ENCODE peak calls at places on chromosome X, in seven cellular contexts. F, A, E, I, R, M and L are unnamed samples. For H3K4me1, the result is how much of the 10 kb centered on the place peaks cover.

GRCh38 chrX:136130931-136131843 is 16.1 kb upstream of the FHL1 start:
- DNase-seq in F (peak), A (no peak), E (no peak), I (no peak), R (peak), M (peak), L (no peak)

GRCh38 chrX:1027133-1027532 is 185.3 kb downstream of the CRLF2 start:
- DNase-seq in F (no peak), A (no peak), E (no peak), I (no peak), R (no peak), M (no peak), L (no peak)

GRCh38 chrX:123835661-123836371 is 24.0 kb upstream of the XIAP start:
- DNase-seq in F (peak), A (no peak), E (no peak), I (no peak), R (no peak), M (peak), L (no peak)

GRCh38 chrX:98371994-98372393 is 1488.3 kb downstream of the RPA4 start:
- DNase-seq in F (no peak), A (no peak), E (no peak), I (no peak), R (no peak), M (no peak), L (no peak)

GRCh38 chrX:103439161-103439560 is 62.8 kb downstream of the BEX3 start:
- DNase-seq in F (no peak), A (no peak), E (no peak), I (no peak), R (no peak), M (no peak), L (no peak)

GRCh38 chrX:30967516-30967915 is 78.5 kb upstream of the TAB3 start:
- DNase-seq in F (no peak), A (no peak), E (no peak), I (no peak), R (no peak), M (no peak), L (no peak)

GRCh38 chrX:41670108-41670507 is 18.7 kb upstream of the GPR34 start:
- DNase-seq in F (no peak), A (no peak), E (no peak), I (no peak), R (no peak), M (peak), L (no peak)

GRCh38 chrX:101478366-101478765 is 6.9 kb upstream of the ARMCX4 start:
- DNase-seq in F (no peak), A (no peak), E (no peak), I (no peak), R (no peak), M (no peak), L (no peak)

GRCh38 chrX:69119122-69119521 is 46.1 kb downstream of the PJA1 start:
- DNase-seq in F (no peak), A (no peak), E (no peak), I (no peak), R (no peak), M (no peak), L (no peak)

GRCh38 chrX:22699591-22700091 is 300.1 kb upstream of the DDX53 start:
- DNase-seq in F (no peak), A (no peak), E (no peak), I (no peak), R (no peak), M (peak), L (peak)

GRCh38 chrX:101291204-101291603 is at the start of gene TAF7L:
- DNase-seq in F (no peak), A (no peak), E (no peak), I (no peak), R (no peak), M (no peak), L (no peak)

GRCh38 chrX:19303216-19303880 is 40.4 kb upstream of the PDHA1 start:
- DNase-seq in F (no peak), A (no peak), E (no peak), I (no peak), R (no peak), M (peak), L (peak)

GRCh38 chrX:23616361-23616760 is 50.9 kb upstream of the PRDX4 start:
- DNase-seq in F (no peak), A (no peak), E (no peak), I (peak), R (peak), M (peak), L (no peak)

GRCh38 chrX:20906571-20906970 is 467.6 kb upstream of the CNKSR2 start:
- DNase-seq in F (no peak), A (no peak), E (no peak), I (no peak), R (no peak), M (no peak), L (no peak)

GRCh38 chrX:53768451-53769246 is 82.1 kb upstream of the HUWE1 start:
- DNase-seq in F (no peak), A (no peak), E (no peak), I (no peak), R (no peak), M (no peak), L (no peak)

GRCh38 chrX:64885850-64886249 is 90.4 kb downstream of the ZC4H2 start:
- DNase-seq in F (peak), A (no peak), E (no peak), I (peak), R (no peak), M (no peak), L (no peak)

GRCh38 chrX:106802388-106803275 is at the start of gene TBC1D8B:
- DNase-seq in F (peak), A (peak), E (peak), I (peak), R (peak), M (peak), L (peak)

GRCh38 chrX:13836575-13836974 is 19.7 kb upstream of the GPM6B start:
- DNase-seq in F (no peak), A (no peak), E (no peak), I (no peak), R (no peak), M (no peak), L (no peak)

GRCh38 chrX:50711907-50712306 is 102.1 kb downstream of the SHROOM4 start:
- DNase-seq in F (no peak), A (no peak), E (no peak), I (no peak), R (no peak), M (no peak), L (no peak)

GRCh38 chrX:87583679-87584078 is 66.1 kb downstream of the KLHL4 start:
- DNase-seq in F (no peak), A (no peak), E (no peak), I (peak), R (peak), M (peak), L (no peak)

GRCh38 chrX:133229361-133229760 is 11.2 kb upstream of the TFDP3 start:
- DNase-seq in F (peak), A (no peak), E (no peak), I (no peak), R (no peak), M (peak), L (no peak)

GRCh38 chrX:66889418-66889817 is 250.5 kb upstream of the EDA2R start:
- DNase-seq in F (no peak), A (no peak), E (no peak), I (no peak), R (no peak), M (no peak), L (no peak)

GRCh38 chrX:106742831-106743230 is 16.3 kb downstream of the RNF128 start:
- DNase-seq in F (no peak), A (no peak), E (no peak), I (no peak), R (no peak), M (peak), L (no peak)

GRCh38 chrX:74451450-74452198 is 30.3 kb downstream of the SLC16A2 start:
- DNase-seq in F (no peak), A (no peak), E (no peak), I (no peak), R (no peak), M (no peak), L (no peak)

GRCh38 chrX:134547047-134547679 is 87.2 kb downstream of the HPRT1 start:
- DNase-seq in F (no peak), A (no peak), E (no peak), I (no peak), R (no peak), M (peak), L (no peak)

GRCh38 chrX:123920065-123920785 is 41.3 kb upstream of the STAG2 start:
- DNase-seq in F (no peak), A (no peak), E (no peak), I (no peak), R (no peak), M (peak), L (no peak)

GRCh38 chrX:100924370-100924769 is 4.3 kb downstream of the XKRX start:
- DNase-seq in F (no peak), A (no peak), E (no peak), I (no peak), R (no peak), M (no peak), L (no peak)

GRCh38 chrX:133054761-133055385 is 42.0 kb downstream of the USP26 start:
- DNase-seq in F (no peak), A (no peak), E (no peak), I (no peak), R (no peak), M (no peak), L (no peak)

GRCh38 chrX:119755981-119756533 is 2.3 kb upstream of the SOWAHD start:
- DNase-seq in F (no peak), A (no peak), E (no peak), I (no peak), R (peak), M (peak), L (no peak)

GRCh38 chrX:81890476-81890875 is 688.6 kb downstream of the SH3BGRL start:
- DNase-seq in F (no peak), A (no peak), E (no peak), I (no peak), R (no peak), M (no peak), L (no peak)

GRCh38 chrX:111010151-111010550 is 85.8 kb upstream of the PAK3 start:
- DNase-seq in F (no peak), A (no peak), E (no peak), I (no peak), R (no peak), M (no peak), L (no peak)

GRCh38 chrX:13938053-13938765 is 91.5 kb downstream of the GEMIN8 start:
- DNase-seq in F (no peak), A (no peak), E (no peak), I (peak), R (no peak), M (peak), L (no peak)

GRCh38 chrX:97766496-97767095 is 882.9 kb downstream of the RPA4 start:
- DNase-seq in F (no peak), A (no peak), E (no peak), I (no peak), R (no peak), M (no peak), L (no peak)

GRCh38 chrX:133171962-133172708 is 46.0 kb downstream of the TFDP3 start:
- DNase-seq in F (peak), A (no peak), E (no peak), I (peak), R (no peak), M (no peak), L (no peak)

DNA sequence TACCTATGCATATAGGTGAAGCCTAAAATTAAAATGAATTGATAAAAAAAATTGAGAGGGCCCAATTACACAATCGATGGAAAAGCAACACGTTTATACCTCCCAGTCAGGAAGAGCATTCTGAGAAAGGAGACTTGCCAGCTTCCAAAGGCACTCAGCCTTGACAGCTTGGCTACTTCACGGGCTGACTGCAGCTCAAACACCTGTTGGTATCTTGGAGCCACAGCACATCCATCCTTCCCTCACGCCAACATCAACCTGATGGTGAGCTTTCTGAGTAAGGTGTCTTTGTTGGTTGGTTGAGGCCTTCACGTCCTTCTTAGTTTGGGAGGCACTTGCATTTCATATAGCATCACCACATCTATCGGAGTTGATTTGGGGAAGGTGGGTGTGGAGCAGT is 598.9 kb upstream of the DIPK2B start:
- DNase-seq in F (no peak), A (no peak), E (no peak), I (no peak), R (no peak), M (no peak), L (no peak)
- H3K4me1 ChIP-seq in F (half or more), A (under half), E (under half), I (under half), R (under half), M (under half), L (under half)

DNA sequence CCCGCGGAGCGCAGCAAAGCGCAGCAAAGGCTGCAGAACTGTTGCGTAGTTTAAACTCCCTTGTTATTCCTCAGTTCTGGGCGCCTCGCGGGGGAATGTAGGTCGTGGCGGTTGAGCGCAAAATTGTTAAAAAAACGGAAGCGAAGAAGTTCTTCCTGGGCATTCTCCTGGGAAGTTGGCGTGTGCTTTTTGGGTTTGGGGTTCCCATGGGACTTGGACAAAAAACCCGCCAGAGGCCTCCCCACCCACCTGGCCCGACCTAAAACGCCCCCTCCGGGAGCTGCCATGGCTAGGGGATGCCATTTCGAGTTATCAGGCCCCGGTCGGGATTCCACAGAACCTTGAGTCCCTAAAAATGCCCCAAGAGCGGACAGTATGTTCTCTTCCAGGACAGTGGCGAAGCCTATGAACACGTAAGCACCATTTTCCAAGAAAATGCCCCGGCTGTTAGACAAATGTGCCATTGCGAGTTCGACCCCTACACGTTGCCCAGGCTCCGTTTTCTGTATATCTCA is 8.9 kb downstream of the ZIC3 start:
- DNase-seq in F (no peak), A (no peak), E (no peak), I (no peak), R (no peak), M (no peak), L (no peak)
- H3K4me1 ChIP-seq in F (under half), A (under half), E (under half), I (under half), R (under half), M (under half), L (under half)

GRCh38 chrX:153878969-153879653 is 6.9 kb downstream of the L1CAM start:
- DNase-seq in F (no peak), A (no peak), E (peak), I (peak), R (no peak), M (no peak), L (no peak)

GRCh38 chrX:153878285-153878779 is 7.6 kb downstream of the L1CAM start:
- DNase-seq in F (no peak), A (no peak), E (no peak), I (no peak), R (no peak), M (no peak), L (no peak)

GRCh38 chrX:153880440-153880815 is 5.5 kb downstream of the L1CAM start:
- DNase-seq in F (no peak), A (no peak), E (peak), I (no peak), R (no peak), M (no peak), L (no peak)

GRCh38 chrX:153881281-153881680 is 4.7 kb downstream of the L1CAM start:
- DNase-seq in F (no peak), A (no peak), E (peak), I (no peak), R (no peak), M (no peak), L (no peak)

GRCh38 chrX:153879741-153880439 is 6.1 kb downstream of the L1CAM start:
- DNase-seq in F (no peak), A (no peak), E (peak), I (no peak), R (no peak), M (no peak), L (no peak)
- H3K4me1 ChIP-seq in F (under half), A (under half), E (under half), I (under half), R (half or more), M (under half), L (under half)

GRCh38 chrX:71935542-71935941 is 24.9 kb downstream of the NHSL2 start:
- DNase-seq in F (no peak), A (no peak), E (peak), I (no peak), R (no peak), M (no peak), L (peak)
- H3K4me1 ChIP-seq in F (under half), A (under half), E (under half), I (under half), R (under half), M (under half), L (under half)

GRCh38 chrX:2707334-2707760 is 16.3 kb downstream of the CD99 start:
- DNase-seq in F (peak), A (peak), E (peak), I (no peak), R (peak), M (peak), L (peak)

GRCh38 chrX:2708016-2708415 is 16.9 kb downstream of the CD99 start:
- DNase-seq in F (no peak), A (no peak), E (no peak), I (no peak), R (no peak), M (no peak), L (no peak)

GRCh38 chrX:2705036-2705435 is 13.9 kb downstream of the CD99 start:
- DNase-seq in F (no peak), A (no peak), E (peak), I (no peak), R (no peak), M (no peak), L (peak)

GRCh38 chrX:2703991-2704369 is 12.9 kb downstream of the CD99 start:
- DNase-seq in F (no peak), A (no peak), E (peak), I (no peak), R (no peak), M (no peak), L (no peak)

GRCh38 chrX:2705461-2705860 is 14.4 kb downstream of the CD99 start:
- DNase-seq in F (no peak), A (no peak), E (no peak), I (no peak), R (no peak), M (no peak), L (no peak)
- H3K4me1 ChIP-seq in F (under half), A (under half), E (half or more), I (half or more), R (under half), M (under half), L (half or more)

GRCh38 chrX:40011483-40012038 is 86.2 kb downstream of the BCOR start:
- DNase-seq in F (no peak), A (no peak), E (no peak), I (no peak), R (no peak), M (no peak), L (no peak)

GRCh38 chrX:40009462-40009851 is 88.3 kb downstream of the BCOR start:
- DNase-seq in F (no peak), A (no peak), E (no peak), I (peak), R (no peak), M (no peak), L (no peak)

GRCh38 chrX:40012039-40012799 is 85.5 kb downstream of the BCOR start:
- DNase-seq in F (no peak), A (no peak), E (peak), I (no peak), R (peak), M (peak), L (peak)

GRCh38 chrX:40009890-40010289 is 87.9 kb downstream of the BCOR start:
- DNase-seq in F (no peak), A (no peak), E (no peak), I (no peak), R (no peak), M (no peak), L (no peak)

DNA sequence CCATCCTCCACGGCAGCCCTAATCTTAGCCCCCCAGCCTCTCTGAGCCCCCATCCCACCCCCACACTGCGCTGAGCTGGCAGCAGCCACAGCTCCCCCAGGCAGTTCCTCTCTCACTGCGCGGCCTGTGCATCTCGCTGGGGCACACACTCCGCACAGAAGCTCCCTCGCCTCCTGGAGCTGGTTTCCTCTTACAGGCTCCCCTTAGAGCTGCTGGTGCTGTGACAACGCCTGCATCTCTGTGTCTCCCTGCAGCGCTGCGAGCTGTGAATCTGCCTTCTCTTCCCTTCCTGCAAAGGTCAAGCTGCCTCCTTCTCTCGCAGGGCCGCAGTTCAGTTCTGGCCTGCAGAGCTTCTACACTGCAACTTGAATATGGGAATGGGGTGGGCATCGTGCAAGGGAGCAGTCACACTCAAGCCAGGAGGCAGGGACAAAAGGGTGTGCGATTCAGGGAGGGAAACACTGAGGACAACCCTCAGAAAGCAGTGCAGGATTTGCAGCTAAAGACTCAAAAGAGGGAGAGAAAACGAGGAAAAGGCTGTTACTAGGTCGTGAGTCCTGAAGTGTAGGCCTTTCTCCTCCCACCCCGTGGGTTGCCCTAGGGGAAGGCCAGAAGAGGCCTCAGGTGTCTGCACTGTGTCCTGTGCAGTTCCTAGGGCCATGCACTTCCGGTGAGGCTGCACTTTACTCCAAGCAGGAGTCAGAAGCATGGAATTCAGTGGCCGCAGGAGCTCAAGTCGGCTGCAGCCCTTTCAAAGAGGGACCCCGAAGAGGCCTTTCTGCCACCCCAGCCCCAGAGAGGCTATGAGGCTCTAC is 87.0 kb downstream of the BCOR start:
- DNase-seq in F (no peak), A (no peak), E (no peak), I (no peak), R (peak), M (no peak), L (no peak)
- H3K4me1 ChIP-seq in F (under half), A (under half), E (under half), I (under half), R (under half), M (under half), L (half or more)

GRCh38 chrX:45850775-45851433 is 650.2 kb upstream of the DIPK2B start:
- DNase-seq in F (no peak), A (no peak), E (peak), I (peak), R (peak), M (peak), L (no peak)
- H3K4me1 ChIP-seq in F (half or more), A (under half), E (under half), I (under half), R (under half), M (under half), L (under half)